ENCODE peak calls at places on chromosome 13, in five cellular contexts. V is HuH-7.5; G is central memory CD4-positive, alpha-beta T cell; C is GM13977; B is HuH-7. D is an unnamed sample.

GRCh38 chr13:78520425-78520824 is 82.9 kb downstream of the POU4F1 start:
- DNase-seq in V (no peak), B (no peak), G (no peak), C (no peak), D (no peak)

GRCh38 chr13:85586422-85586831 is 212.8 kb downstream of the SLITRK6 start:
- DNase-seq in G (no peak), C (no peak), B (no peak), V (no peak), D (no peak)

GRCh38 chr13:98156259-98156658 is 13.4 kb downstream of the FARP1 start:
- DNase-seq in V (no peak), C (no peak), B (no peak), G (no peak), D (no peak)

GRCh38 chr13:104385409-104385808 is 1319.2 kb upstream of the SLC10A2 start:
- DNase-seq in C (no peak), B (no peak), V (no peak), G (no peak), D (no peak)

GRCh38 chr13:37640499-37640898 is 41.9 kb upstream of the POSTN start:
- DNase-seq in B (no peak), G (no peak), C (no peak), V (no peak), D (no peak)

GRCh38 chr13:98890186-98890585 is 87.7 kb downstream of the DOCK9 start:
- DNase-seq in C (no peak), G (no peak), B (no peak), V (no peak), D (no peak)

GRCh38 chr13:106083620-106084350 is 451.7 kb downstream of the EFNB2 start:
- DNase-seq in C (peak), B (peak), G (no peak), V (no peak), D (no peak)

GRCh38 chr13:22937241-22937640 is 243.5 kb upstream of the SGCG start:
- DNase-seq in B (no peak), C (no peak), G (no peak), V (no peak), D (no peak)

GRCh38 chr13:107883561-107884175 is 331.7 kb downstream of the LIG4 start:
- DNase-seq in C (no peak), G (no peak), B (no peak), V (no peak), D (no peak)

GRCh38 chr13:77375554-77375953 is 48.7 kb upstream of the MYCBP2 start:
- DNase-seq in B (no peak), V (no peak), G (no peak), C (no peak), D (no peak)

GRCh38 chr13:39144941-39145533 is 106.8 kb downstream of the NHLRC3 start:
- DNase-seq in V (no peak), C (peak), B (peak), G (no peak), D (peak)

GRCh38 chr13:45584816-45585215 is 30.7 kb downstream of the ERICH6B start:
- DNase-seq in V (peak), B (peak), G (no peak), C (no peak), D (no peak)

GRCh38 chr13:51942189-51942588 is 69.1 kb downstream of the ATP7B start:
- DNase-seq in G (peak), C (no peak), B (no peak), V (no peak), D (no peak)

GRCh38 chr13:84706004-84706710 is 823.9 kb upstream of the SLITRK1 start:
- DNase-seq in G (no peak), B (no peak), V (no peak), C (no peak), D (no peak)

GRCh38 chr13:80458546-80458945 is 117.6 kb upstream of the SPRY2 start:
- DNase-seq in V (no peak), B (no peak), G (no peak), C (no peak), D (no peak)

GRCh38 chr13:106629068-106629712 is 61.3 kb upstream of the ARGLU1 start:
- DNase-seq in G (no peak), B (no peak), V (no peak), C (no peak), D (no peak)

GRCh38 chr13:37752156-37752555 is 117.4 kb downstream of the TRPC4 start:
- DNase-seq in B (no peak), G (no peak), V (no peak), C (no peak), D (no peak)

GRCh38 chr13:98405107-98405571 is 171.8 kb downstream of the STK24 start:
- DNase-seq in V (no peak), B (no peak), G (no peak), C (no peak), D (no peak)

GRCh38 chr13:113427562-113428468 is 25.5 kb downstream of the ADPRHL1 start:
- DNase-seq in V (no peak), G (no peak), C (no peak), B (no peak), D (no peak)

GRCh38 chr13:112732679-112733078 is 42.8 kb downstream of the ATP11A start:
- DNase-seq in G (no peak), C (no peak), V (no peak), B (no peak), D (no peak)

GRCh38 chr13:86559915-86560314 is 760.7 kb upstream of the SLITRK6 start:
- DNase-seq in G (no peak), C (no peak), V (no peak), B (no peak), D (no peak)

GRCh38 chr13:29801737-29802305 is 48.6 kb downstream of the UBL3 start:
- DNase-seq in V (no peak), G (no peak), B (no peak), C (no peak), D (no peak)

GRCh38 chr13:89988206-89988605 is 1359.3 kb upstream of the MIR17HG start:
- DNase-seq in C (no peak), G (no peak), V (no peak), B (no peak), D (no peak)

GRCh38 chr13:111322001-111322915 is 1.8 kb downstream of the TEX29 start:
- DNase-seq in C (no peak), G (no peak), V (no peak), B (no peak), D (no peak)

GRCh38 chr13:77479326-77479725 is 56.2 kb upstream of the SCEL start:
- DNase-seq in V (no peak), C (no peak), B (no peak), G (no peak), D (no peak)

GRCh38 chr13:30019648-30020626 is 169.5 kb upstream of the UBL3 start:
- DNase-seq in G (no peak), C (no peak), V (no peak), B (no peak), D (no peak)

GRCh38 chr13:102724923-102725322 is 30.1 kb upstream of the METTL21C start:
- DNase-seq in B (peak), C (no peak), V (peak), G (no peak), D (no peak)

GRCh38 chr13:95193509-95194230 is 107.6 kb downstream of the ABCC4 start:
- DNase-seq in C (no peak), B (no peak), V (no peak), G (no peak), D (no peak)

GRCh38 chr13:21338651-21339278 is 120.3 kb downstream of the ZDHHC20 start:
- DNase-seq in G (no peak), V (no peak), C (no peak), B (no peak), D (no peak)

GRCh38 chr13:95660981-95661581 is 15.9 kb upstream of the DNAJC3 start:
- DNase-seq in V (no peak), G (no peak), C (no peak), B (no peak), D (no peak)

GRCh38 chr13:34216251-34216650 is 398.3 kb downstream of the RFC3 start:
- DNase-seq in G (no peak), B (no peak), V (no peak), C (no peak), D (no peak)

GRCh38 chr13:27928353-27928804 is 8.6 kb downstream of the PDX1 start:
- DNase-seq in C (no peak), V (no peak), B (no peak), G (no peak), D (no peak)

GRCh38 chr13:99812611-99813010 is 159.0 kb downstream of the ZIC5 start:
- DNase-seq in B (no peak), G (no peak), V (no peak), C (no peak), D (no peak)

GRCh38 chr13:60765700-60766411 is 368.8 kb downstream of the TDRD3 start:
- DNase-seq in B (no peak), C (no peak), G (no peak), V (no peak), D (no peak)

GRCh38 chr13:97535619-97536018 is 101.7 kb downstream of the RAP2A start:
- DNase-seq in C (no peak), B (no peak), G (no peak), V (no peak), D (no peak)

GRCh38 chr13:85665286-85665685 is 133.9 kb downstream of the SLITRK6 start:
- DNase-seq in B (no peak), C (no peak), G (no peak), V (no peak), D (no peak)

GRCh38 chr13:77386046-77386445 is 59.2 kb upstream of the MYCBP2 start:
- DNase-seq in B (no peak), V (no peak), G (no peak), C (no peak), D (no peak)

GRCh38 chr13:79485014-79485441 is 4.1 kb downstream of the NDFIP2 start:
- DNase-seq in V (peak), B (peak), C (no peak), G (no peak), D (no peak)

GRCh38 chr13:52156724-52157251 is 2.6 kb downstream of the NEK3 start:
- DNase-seq in V (no peak), B (no peak), C (no peak), G (no peak), D (no peak)

D was measured in GM06990.